ENCODE peak calls at places on chromosome 10, in six cellular contexts. D, E, A, I, V and F are unnamed samples.

GRCh38 chr10:34578468-34578867 is 236.6 kb downstream of the PARD3 start:
- DNase-seq in D (no peak), E (no peak), A (no peak), I (no peak), V (no peak), F (no peak)

GRCh38 chr10:48926764-48927163 is 12.9 kb downstream of the LRRC18 start:
- DNase-seq in D (no peak), E (no peak), A (no peak), I (no peak), V (no peak), F (no peak)

GRCh38 chr10:14414901-14415300 is 84.2 kb upstream of the FRMD4A start:
- DNase-seq in D (no peak), E (no peak), A (no peak), I (no peak), V (peak), F (no peak)

GRCh38 chr10:118042336-118042735 is 4.4 kb downstream of the RAB11FIP2 start:
- DNase-seq in D (no peak), E (no peak), A (no peak), I (no peak), V (no peak), F (no peak)

GRCh38 chr10:93701903-93702277 is 502 bp downstream of the FRA10AC1 start:
- DNase-seq in D (no peak), E (no peak), A (no peak), I (no peak), V (peak), F (peak)

GRCh38 chr10:28633750-28634149 is 43.6 kb upstream of the BAMBI start:
- DNase-seq in D (no peak), E (no peak), A (no peak), I (no peak), V (no peak), F (no peak)

GRCh38 chr10:49138361-49138891 is 4.6 kb upstream of the FAM170B start:
- DNase-seq in D (peak), E (no peak), A (no peak), I (no peak), V (peak), F (no peak)

GRCh38 chr10:98414932-98415709 is at the start of gene PYROXD2:
- DNase-seq in D (peak), E (peak), A (peak), I (peak), V (peak), F (peak)

GRCh38 chr10:42583828-42584227 is 54.5 kb downstream of the ZNF33B start:
- DNase-seq in D (no peak), E (no peak), A (no peak), I (no peak), V (no peak), F (no peak)

GRCh38 chr10:97754726-97755125 is 17.1 kb downstream of the SFRP5 start:
- DNase-seq in D (no peak), E (no peak), A (no peak), I (no peak), V (no peak), F (no peak)

GRCh38 chr10:11359849-11360248 is 251.6 kb downstream of the USP6NL start:
- DNase-seq in D (no peak), E (no peak), A (no peak), I (no peak), V (no peak), F (no peak)

GRCh38 chr10:32065871-32066270 is 9.6 kb upstream of the KIF5B start:
- DNase-seq in D (no peak), E (no peak), A (no peak), I (no peak), V (peak), F (no peak)

GRCh38 chr10:122029503-122030199 is 40.7 kb downstream of the TACC2 start:
- DNase-seq in D (no peak), E (no peak), A (no peak), I (no peak), V (no peak), F (no peak)

GRCh38 chr10:60377955-60378354 is 11.7 kb downstream of the ANK3 start:
- DNase-seq in D (no peak), E (no peak), A (no peak), I (no peak), V (peak), F (no peak)

GRCh38 chr10:73814896-73815718 is 3.7 kb upstream of the NDST2 start:
- DNase-seq in D (peak), E (no peak), A (no peak), I (no peak), V (no peak), F (no peak)